ENCODE peak calls at places on chromosome 5, in ten cellular contexts. F is osteocyte; L is AG09319; H is CD8-positive, alpha-beta T cell; S is Calu3; R is psoas muscle; O is PC-9; Q is A673; G is BJ; M is progenitor cell of endocrine pancreas. J is an unnamed sample.

GRCh38 chr5:110088676-110089436 is 399.1 kb downstream of the MAN2A1 start:
- DNase-seq in F (no peak), O (no peak), G (no peak), L (no peak), Q (no peak), M (no peak), H (no peak), R (no peak), S (no peak), J (no peak)

GRCh38 chr5:43973318-43973717 is 370.3 kb downstream of the NNT start:
- DNase-seq in S (no peak), O (no peak), R (no peak), L (no peak), F (no peak), Q (no peak), M (no peak), G (no peak), H (no peak), J (no peak)

GRCh38 chr5:96157841-96158291 is 196.2 kb upstream of the ELL2 start:
- DNase-seq in G (no peak), R (no peak), Q (peak; percentile 39), L (no peak), O (no peak), M (no peak), S (no peak), F (no peak), H (no peak), J (no peak)

GRCh38 chr5:157157492-157157891 is 8.6 kb downstream of the GARIN3 start:
- DNase-seq in H (no peak), R (no peak), M (no peak), Q (no peak), L (no peak), O (no peak), F (no peak), G (no peak), S (no peak), J (no peak)

GRCh38 chr5:132472431-132472830 is 18.1 kb downstream of the IRF1 start:
- DNase-seq in O (no peak), R (no peak), F (no peak), Q (no peak), M (no peak), H (no peak), G (no peak), L (no peak), S (no peak), J (no peak)

GRCh38 chr5:170570492-170570891 is 66.7 kb downstream of the KCNIP1 start:
- DNase-seq in M (no peak), S (peak; percentile 74), R (no peak), H (no peak), F (no peak), G (no peak), L (no peak), Q (no peak), O (no peak), J (no peak)

GRCh38 chr5:43332401-43332800 is 19.2 kb upstream of the HMGCS1 start:
- DNase-seq in S (no peak), H (no peak), G (no peak), R (no peak), F (no peak), Q (no peak), O (no peak), M (no peak), L (no peak), J (no peak)

GRCh38 chr5:33509036-33509435 is 68.3 kb downstream of the TARS1 start:
- DNase-seq in R (no peak), F (no peak), M (no peak), S (no peak), G (no peak), O (no peak), L (no peak), H (no peak), Q (no peak), J (no peak)

DNA sequence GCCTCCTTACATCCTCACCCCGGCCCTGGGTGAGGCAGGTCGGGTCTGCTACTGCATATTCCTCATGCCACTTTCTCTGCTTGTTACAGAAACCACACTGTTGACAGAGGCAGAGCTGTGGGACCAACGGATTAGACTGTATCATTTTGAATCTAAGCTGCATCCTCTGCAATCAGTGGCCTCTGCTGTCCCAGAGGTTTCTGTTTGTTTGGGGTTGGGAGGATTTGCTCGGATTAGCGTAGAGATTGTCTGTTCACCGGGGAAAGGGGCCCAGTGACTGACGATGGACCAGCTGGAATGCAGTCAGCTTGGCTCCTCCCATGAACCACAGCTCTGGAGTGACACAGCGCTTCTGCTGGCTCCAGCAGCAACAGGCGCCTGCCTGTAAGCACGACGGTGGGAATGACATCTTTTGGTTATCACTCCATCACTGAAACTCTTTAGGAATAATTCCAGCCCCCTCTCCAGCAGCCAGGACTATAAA is 37.3 kb upstream of the ADRA1B start:
- DNase-seq in M (no peak), H (no peak), L (peak; percentile 30), S (peak; percentile 53), O (peak; percentile 74), F (no peak), G (peak; percentile 37), R (peak; percentile 81), Q (peak; percentile 57), J (peak; percentile 68)
- TF ChIP-seq CTCF in M (no peak), H (no peak), L (peak; percentile 7), S (no peak), O (no peak), F (no peak), G (no peak), R (no peak), Q (no peak), J (no peak)

GRCh38 chr5:37776826-37777225 is 63.0 kb downstream of the GDNF start:
- DNase-seq in R (peak; percentile 60), F (no peak), G (peak; percentile 83), O (no peak), S (no peak), Q (no peak), M (no peak), L (peak; percentile 80), H (no peak), J (no peak)

GRCh38 chr5:37772255-37772654 is 67.6 kb downstream of the GDNF start:
- DNase-seq in G (no peak), Q (no peak), R (no peak), H (no peak), M (no peak), L (no peak), O (no peak), S (no peak), F (no peak), J (no peak)

GRCh38 chr5:37773809-37774208 is 66.0 kb downstream of the GDNF start:
- DNase-seq in Q (no peak), G (no peak), S (no peak), F (no peak), M (no peak), L (no peak), R (no peak), O (no peak), H (no peak), J (no peak)

GRCh38 chr5:37777472-37778135 is 62.2 kb downstream of the GDNF start:
- DNase-seq in Q (no peak), F (no peak), G (peak; percentile 96), M (no peak), L (no peak), S (no peak), H (no peak), R (peak; percentile 47), O (no peak), J (no peak)

GRCh38 chr5:37774912-37775483 is 64.8 kb downstream of the GDNF start:
- DNase-seq in Q (peak; percentile 57), G (no peak), O (no peak), H (no peak), S (peak; percentile 19), F (no peak), R (no peak), M (no peak), L (no peak), J (no peak)
- TF ChIP-seq CTCF in Q (peak; percentile 72), G (peak; percentile 78), O (peak; percentile 92), H (peak; percentile 26), S (peak; percentile 38), F (peak; percentile 57), R (peak; percentile 50), M (peak; percentile 55), L (peak; percentile 59), J (peak; percentile 31)

GRCh38 chr5:10856071-10856470 is 95.0 kb upstream of the DAP start:
- DNase-seq in H (no peak), M (no peak), F (no peak), L (no peak), S (no peak), R (no peak), G (no peak), Q (no peak), O (no peak), J (no peak)

GRCh38 chr5:10859393-10860195 is 98.6 kb upstream of the DAP start:
- DNase-seq in R (no peak), L (no peak), S (no peak), G (no peak), M (no peak), Q (no peak), H (no peak), F (no peak), O (no peak), J (no peak)

GRCh38 chr5:10858307-10858706 is 97.3 kb upstream of the DAP start:
- DNase-seq in Q (no peak), R (no peak), M (no peak), H (no peak), S (no peak), G (no peak), O (no peak), L (no peak), F (no peak), J (no peak)

GRCh38 chr5:10856646-10857332 is 95.8 kb upstream of the DAP start:
- DNase-seq in H (no peak), Q (peak; percentile 47), F (no peak), G (peak; percentile 44), S (peak; percentile 70), O (peak; percentile 49), R (no peak), L (no peak), M (peak; percentile 65), J (peak; percentile 41)

GRCh38 chr5:10857333-10857723 is 96.3 kb upstream of the DAP start:
- DNase-seq in G (no peak), F (no peak), O (no peak), S (no peak), Q (no peak), M (no peak), R (no peak), H (no peak), L (no peak), J (no peak)
- TF ChIP-seq CTCF in G (no peak), F (peak; percentile 12), O (peak; percentile 22), S (no peak), Q (no peak), M (no peak), R (no peak), H (no peak), L (no peak), J (no peak)

DNA sequence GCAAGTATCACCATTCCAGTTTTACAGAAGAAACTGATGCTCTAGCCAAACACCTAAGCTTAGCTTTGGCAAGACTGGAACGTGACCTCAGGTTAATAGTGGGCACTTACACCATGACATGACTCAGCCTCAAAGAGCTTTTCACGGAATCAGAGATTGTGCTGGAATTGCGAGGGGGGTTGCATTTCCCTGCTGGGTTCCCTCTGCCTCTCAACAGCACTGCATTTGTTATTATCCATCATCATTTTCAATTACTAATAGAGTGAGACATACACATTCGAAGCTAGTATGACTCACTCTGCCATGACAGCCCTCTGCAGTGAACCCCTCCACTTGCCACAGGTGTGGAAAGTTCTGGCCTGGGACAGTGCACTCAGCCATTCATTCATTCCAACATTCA is 8.0 kb downstream of the SPOCK1 start:
- DNase-seq in G (no peak), H (no peak), Q (no peak), O (no peak), F (no peak), M (no peak), R (no peak), S (no peak), L (no peak), J (no peak)
- TF ChIP-seq CTCF in G (no peak), H (no peak), Q (no peak), O (no peak), F (no peak), M (no peak), R (no peak), S (no peak), L (no peak), J (no peak)

GRCh38 chr5:77828445-77828844 is 52.3 kb upstream of the TBCA start:
- DNase-seq in O (no peak), F (no peak), G (no peak), H (no peak), L (no peak), Q (no peak), M (no peak), S (no peak), R (no peak), J (no peak)
- TF ChIP-seq CTCF in O (peak; percentile 45), F (no peak), G (no peak), H (no peak), L (no peak), Q (peak; percentile 22), M (peak; percentile 41), S (peak; percentile 36), R (no peak), J (no peak)